ENCODE peak calls at places on chromosomes 1 and 21, in ten cellular contexts. One of them, this sample, is unnamed.

GRCh38 chr21:46145840-46146691 is 9.3 kb downstream of the FTCD start:
- DNase-seq in WTC11: peak; percentile 13
- DNase-seq in ureter: no peak
- DNase-seq in activated T-cell treated with anti-CD3 and anti-CD28 coated beads for 24 hours: no peak
- DNase-seq in GM23248: no peak
- DNase-seq in Panc1: no peak
- DNase-seq in activated naive CD4-positive, alpha-beta T cell treated with anti-CD3 and anti-CD28 coated beads, Interleukin-2, amount 50 U/mL, for 16 hours: no peak
- DNase-seq in germinal center: no peak
- DNase-seq in right atrium auricular region: no peak
- DNase-seq in progenitor cell of endocrine pancreas: no peak
- DNase-seq in this sample: no peak

GRCh38 chr1:29949676-29950075 is 713.4 kb downstream of the PTPRU start:
- DNase-seq in activated T-cell treated with anti-CD3 and anti-CD28 coated beads for 24 hours: no peak
- DNase-seq in Panc1: no peak
- DNase-seq in WTC11: no peak
- DNase-seq in activated naive CD4-positive, alpha-beta T cell treated with anti-CD3 and anti-CD28 coated beads, Interleukin-2, amount 50 U/mL, for 16 hours: no peak
- DNase-seq in ureter: no peak
- DNase-seq in GM23248: no peak
- DNase-seq in progenitor cell of endocrine pancreas: no peak
- DNase-seq in right atrium auricular region: no peak
- DNase-seq in germinal center: no peak
- DNase-seq in this sample: no peak

GRCh38 chr1:226064168-226064815 is 1.8 kb downstream of the H3-3A start:
- DNase-seq in WTC11: no peak
- DNase-seq in GM23248: peak; percentile 53
- DNase-seq in activated T-cell treated with anti-CD3 and anti-CD28 coated beads for 24 hours: no peak
- DNase-seq in ureter: no peak
- DNase-seq in germinal center: no peak
- DNase-seq in activated naive CD4-positive, alpha-beta T cell treated with anti-CD3 and anti-CD28 coated beads, Interleukin-2, amount 50 U/mL, for 16 hours: no peak
- DNase-seq in progenitor cell of endocrine pancreas: no peak
- DNase-seq in Panc1: no peak
- DNase-seq in right atrium auricular region: no peak
- DNase-seq in this sample: peak; percentile 51

GRCh38 chr1:236854602-236854978 is 59.5 kb downstream of the MTR start:
- DNase-seq in Panc1: no peak
- DNase-seq in progenitor cell of endocrine pancreas: no peak
- DNase-seq in germinal center: no peak
- DNase-seq in GM23248: peak; percentile 70
- DNase-seq in activated naive CD4-positive, alpha-beta T cell treated with anti-CD3 and anti-CD28 coated beads, Interleukin-2, amount 50 U/mL, for 16 hours: no peak
- DNase-seq in WTC11: no peak
- DNase-seq in ureter: no peak
- DNase-seq in right atrium auricular region: no peak
- DNase-seq in activated T-cell treated with anti-CD3 and anti-CD28 coated beads for 24 hours: no peak
- DNase-seq in this sample: no peak

GRCh38 chr1:206725053-206725963 is 40.6 kb downstream of the MAPKAPK2 start:
- DNase-seq in activated naive CD4-positive, alpha-beta T cell treated with anti-CD3 and anti-CD28 coated beads, Interleukin-2, amount 50 U/mL, for 16 hours: peak; percentile 64
- DNase-seq in activated T-cell treated with anti-CD3 and anti-CD28 coated beads for 24 hours: peak; percentile 54
- DNase-seq in WTC11: peak; percentile 67
- DNase-seq in Panc1: no peak
- DNase-seq in germinal center: peak; percentile 79
- DNase-seq in progenitor cell of endocrine pancreas: no peak
- DNase-seq in right atrium auricular region: no peak
- DNase-seq in GM23248: peak; percentile 72
- DNase-seq in ureter: no peak
- DNase-seq in this sample: peak; percentile 42

GRCh38 chr1:6790146-6790545 is 4.9 kb downstream of the CAMTA1 start:
- DNase-seq in right atrium auricular region: no peak
- DNase-seq in WTC11: no peak
- DNase-seq in progenitor cell of endocrine pancreas: no peak
- DNase-seq in germinal center: no peak
- DNase-seq in Panc1: no peak
- DNase-seq in ureter: no peak
- DNase-seq in activated T-cell treated with anti-CD3 and anti-CD28 coated beads for 24 hours: no peak
- DNase-seq in activated naive CD4-positive, alpha-beta T cell treated with anti-CD3 and anti-CD28 coated beads, Interleukin-2, amount 50 U/mL, for 16 hours: no peak
- DNase-seq in GM23248: no peak
- DNase-seq in this sample: no peak

GRCh38 chr1:150066838-150067183 is 765 bp upstream of the VPS45 start:
- DNase-seq in Panc1: no peak
- DNase-seq in GM23248: no peak
- DNase-seq in WTC11: peak; percentile 70
- DNase-seq in activated naive CD4-positive, alpha-beta T cell treated with anti-CD3 and anti-CD28 coated beads, Interleukin-2, amount 50 U/mL, for 16 hours: peak; percentile 43
- DNase-seq in activated T-cell treated with anti-CD3 and anti-CD28 coated beads for 24 hours: peak; percentile 23
- DNase-seq in ureter: peak; percentile 63
- DNase-seq in germinal center: no peak
- DNase-seq in progenitor cell of endocrine pancreas: peak; percentile 42
- DNase-seq in right atrium auricular region: no peak
- DNase-seq in this sample: no peak

GRCh38 chr1:147388969-147389368 is 146.5 kb downstream of the CHD1L start:
- DNase-seq in progenitor cell of endocrine pancreas: no peak
- DNase-seq in activated naive CD4-positive, alpha-beta T cell treated with anti-CD3 and anti-CD28 coated beads, Interleukin-2, amount 50 U/mL, for 16 hours: no peak
- DNase-seq in right atrium auricular region: no peak
- DNase-seq in Panc1: no peak
- DNase-seq in activated T-cell treated with anti-CD3 and anti-CD28 coated beads for 24 hours: no peak
- DNase-seq in WTC11: no peak
- DNase-seq in ureter: no peak
- DNase-seq in germinal center: no peak
- DNase-seq in GM23248: no peak
- DNase-seq in this sample: no peak

GRCh38 chr1:67590329-67590728 is 94.7 kb upstream of the GADD45A start:
- DNase-seq in right atrium auricular region: peak; percentile 73
- DNase-seq in Panc1: no peak
- DNase-seq in activated naive CD4-positive, alpha-beta T cell treated with anti-CD3 and anti-CD28 coated beads, Interleukin-2, amount 50 U/mL, for 16 hours: no peak
- DNase-seq in GM23248: peak; percentile 54
- DNase-seq in ureter: no peak
- DNase-seq in germinal center: no peak
- DNase-seq in WTC11: no peak
- DNase-seq in progenitor cell of endocrine pancreas: no peak
- DNase-seq in activated T-cell treated with anti-CD3 and anti-CD28 coated beads for 24 hours: no peak
- DNase-seq in this sample: no peak

GRCh38 chr1:66539491-66539890 is 5.5 kb downstream of the SGIP1 start:
- DNase-seq in activated naive CD4-positive, alpha-beta T cell treated with anti-CD3 and anti-CD28 coated beads, Interleukin-2, amount 50 U/mL, for 16 hours: no peak
- DNase-seq in WTC11: no peak
- DNase-seq in progenitor cell of endocrine pancreas: no peak
- DNase-seq in ureter: no peak
- DNase-seq in germinal center: no peak
- DNase-seq in activated T-cell treated with anti-CD3 and anti-CD28 coated beads for 24 hours: no peak
- DNase-seq in GM23248: no peak
- DNase-seq in right atrium auricular region: no peak
- DNase-seq in Panc1: no peak
- DNase-seq in this sample: no peak

GRCh38 chr1:228088586-228089498 is 6.3 kb downstream of the ARF1 start:
- DNase-seq in Panc1: no peak
- DNase-seq in activated naive CD4-positive, alpha-beta T cell treated with anti-CD3 and anti-CD28 coated beads, Interleukin-2, amount 50 U/mL, for 16 hours: no peak
- DNase-seq in ureter: no peak
- DNase-seq in right atrium auricular region: no peak
- DNase-seq in activated T-cell treated with anti-CD3 and anti-CD28 coated beads for 24 hours: no peak
- DNase-seq in progenitor cell of endocrine pancreas: no peak
- DNase-seq in WTC11: no peak
- DNase-seq in GM23248: peak; percentile 82
- DNase-seq in germinal center: no peak
- DNase-seq in this sample: no peak

GRCh38 chr1:156680056-156680455 is 2.8 kb upstream of the NES start:
- DNase-seq in germinal center: no peak
- DNase-seq in right atrium auricular region: no peak
- DNase-seq in WTC11: no peak
- DNase-seq in activated naive CD4-positive, alpha-beta T cell treated with anti-CD3 and anti-CD28 coated beads, Interleukin-2, amount 50 U/mL, for 16 hours: no peak
- DNase-seq in Panc1: no peak
- DNase-seq in progenitor cell of endocrine pancreas: no peak
- DNase-seq in activated T-cell treated with anti-CD3 and anti-CD28 coated beads for 24 hours: no peak
- DNase-seq in ureter: no peak
- DNase-seq in GM23248: no peak
- DNase-seq in this sample: no peak

GRCh38 chr1:170660874-170661645 is 2.9 kb upstream of the PRRX1 start:
- DNase-seq in GM23248: peak; percentile 72
- DNase-seq in activated naive CD4-positive, alpha-beta T cell treated with anti-CD3 and anti-CD28 coated beads, Interleukin-2, amount 50 U/mL, for 16 hours: no peak
- DNase-seq in progenitor cell of endocrine pancreas: no peak
- DNase-seq in Panc1: no peak
- DNase-seq in right atrium auricular region: no peak
- DNase-seq in ureter: no peak
- DNase-seq in germinal center: no peak
- DNase-seq in WTC11: no peak
- DNase-seq in activated T-cell treated with anti-CD3 and anti-CD28 coated beads for 24 hours: no peak
- DNase-seq in this sample: no peak

GRCh38 chr1:204313675-204314074 is 46.1 kb downstream of the PLEKHA6 start:
- DNase-seq in activated naive CD4-positive, alpha-beta T cell treated with anti-CD3 and anti-CD28 coated beads, Interleukin-2, amount 50 U/mL, for 16 hours: no peak
- DNase-seq in GM23248: no peak
- DNase-seq in WTC11: no peak
- DNase-seq in germinal center: peak; percentile 25
- DNase-seq in progenitor cell of endocrine pancreas: no peak
- DNase-seq in ureter: no peak
- DNase-seq in activated T-cell treated with anti-CD3 and anti-CD28 coated beads for 24 hours: no peak
- DNase-seq in right atrium auricular region: no peak
- DNase-seq in Panc1: no peak
- DNase-seq in this sample: no peak

GRCh38 chr1:39657923-39658485 is 13.9 kb downstream of the NT5C1A start:
- DNase-seq in GM23248: peak; percentile 76
- DNase-seq in WTC11: peak; percentile 81
- DNase-seq in Panc1: peak; percentile 46
- DNase-seq in activated T-cell treated with anti-CD3 and anti-CD28 coated beads for 24 hours: peak; percentile 41
- DNase-seq in germinal center: peak; percentile 59
- DNase-seq in progenitor cell of endocrine pancreas: peak; percentile 37
- DNase-seq in activated naive CD4-positive, alpha-beta T cell treated with anti-CD3 and anti-CD28 coated beads, Interleukin-2, amount 50 U/mL, for 16 hours: peak; percentile 64
- DNase-seq in right atrium auricular region: no peak
- DNase-seq in ureter: no peak
- DNase-seq in this sample: peak; percentile 46

GRCh38 chr1:87117761-87118160 is 203.3 kb downstream of the HS2ST1 start:
- DNase-seq in WTC11: no peak
- DNase-seq in progenitor cell of endocrine pancreas: no peak
- DNase-seq in Panc1: no peak
- DNase-seq in ureter: no peak
- DNase-seq in activated T-cell treated with anti-CD3 and anti-CD28 coated beads for 24 hours: no peak
- DNase-seq in germinal center: no peak
- DNase-seq in GM23248: no peak
- DNase-seq in right atrium auricular region: no peak
- DNase-seq in activated naive CD4-positive, alpha-beta T cell treated with anti-CD3 and anti-CD28 coated beads, Interleukin-2, amount 50 U/mL, for 16 hours: no peak
- DNase-seq in this sample: no peak

GRCh38 chr21:46051379-46051770 is 46.5 kb upstream of the COL6A2 start:
- DNase-seq in progenitor cell of endocrine pancreas: no peak
- DNase-seq in GM23248: no peak
- DNase-seq in WTC11: no peak
- DNase-seq in activated naive CD4-positive, alpha-beta T cell treated with anti-CD3 and anti-CD28 coated beads, Interleukin-2, amount 50 U/mL, for 16 hours: no peak
- DNase-seq in ureter: no peak
- DNase-seq in Panc1: no peak
- DNase-seq in activated T-cell treated with anti-CD3 and anti-CD28 coated beads for 24 hours: no peak
- DNase-seq in right atrium auricular region: peak; percentile 52
- DNase-seq in germinal center: no peak
- DNase-seq in this sample: no peak

GRCh38 chr1:218414060-218414728 is 69.1 kb downstream of the TGFB2 start:
- DNase-seq in right atrium auricular region: no peak
- DNase-seq in progenitor cell of endocrine pancreas: no peak
- DNase-seq in activated naive CD4-positive, alpha-beta T cell treated with anti-CD3 and anti-CD28 coated beads, Interleukin-2, amount 50 U/mL, for 16 hours: no peak
- DNase-seq in Panc1: no peak
- DNase-seq in ureter: no peak
- DNase-seq in activated T-cell treated with anti-CD3 and anti-CD28 coated beads for 24 hours: no peak
- DNase-seq in WTC11: no peak
- DNase-seq in germinal center: no peak
- DNase-seq in GM23248: no peak
- DNase-seq in this sample: no peak

GRCh38 chr1:113928129-113928949 is 785 bp upstream of the HIPK1 start:
- DNase-seq in activated naive CD4-positive, alpha-beta T cell treated with anti-CD3 and anti-CD28 coated beads, Interleukin-2, amount 50 U/mL, for 16 hours: no peak
- DNase-seq in Panc1: no peak
- DNase-seq in GM23248: peak; percentile 56
- DNase-seq in progenitor cell of endocrine pancreas: no peak
- DNase-seq in right atrium auricular region: no peak
- DNase-seq in WTC11: no peak
- DNase-seq in ureter: no peak
- DNase-seq in activated T-cell treated with anti-CD3 and anti-CD28 coated beads for 24 hours: no peak
- DNase-seq in germinal center: peak; percentile 26
- DNase-seq in this sample: no peak

GRCh38 chr1:93178418-93178817 is 1.8 kb downstream of the TMED5 start:
- DNase-seq in progenitor cell of endocrine pancreas: no peak
- DNase-seq in GM23248: peak; percentile 25
- DNase-seq in activated T-cell treated with anti-CD3 and anti-CD28 coated beads for 24 hours: no peak
- DNase-seq in ureter: no peak
- DNase-seq in activated naive CD4-positive, alpha-beta T cell treated with anti-CD3 and anti-CD28 coated beads, Interleukin-2, amount 50 U/mL, for 16 hours: no peak
- DNase-seq in right atrium auricular region: no peak
- DNase-seq in germinal center: no peak
- DNase-seq in Panc1: no peak
- DNase-seq in WTC11: no peak
- DNase-seq in this sample: no peak

GRCh38 chr1:222829868-222830267 is 15.0 kb downstream of the DISP1 start:
- DNase-seq in WTC11: no peak
- DNase-seq in ureter: no peak
- DNase-seq in GM23248: peak; percentile 74
- DNase-seq in activated naive CD4-positive, alpha-beta T cell treated with anti-CD3 and anti-CD28 coated beads, Interleukin-2, amount 50 U/mL, for 16 hours: no peak
- DNase-seq in Panc1: no peak
- DNase-seq in right atrium auricular region: no peak
- DNase-seq in germinal center: no peak
- DNase-seq in progenitor cell of endocrine pancreas: no peak
- DNase-seq in activated T-cell treated with anti-CD3 and anti-CD28 coated beads for 24 hours: no peak
- DNase-seq in this sample: no peak

GRCh38 chr1:164768619-164769018 is 209.6 kb downstream of the PBX1 start:
- DNase-seq in Panc1: no peak
- DNase-seq in germinal center: no peak
- DNase-seq in GM23248: no peak
- DNase-seq in ureter: no peak
- DNase-seq in activated naive CD4-positive, alpha-beta T cell treated with anti-CD3 and anti-CD28 coated beads, Interleukin-2, amount 50 U/mL, for 16 hours: no peak
- DNase-seq in right atrium auricular region: no peak
- DNase-seq in WTC11: no peak
- DNase-seq in activated T-cell treated with anti-CD3 and anti-CD28 coated beads for 24 hours: no peak
- DNase-seq in progenitor cell of endocrine pancreas: no peak
- DNase-seq in this sample: no peak

GRCh38 chr1:18109756-18110597 is 2.4 kb downstream of the IGSF21 start:
- DNase-seq in germinal center: peak; percentile 35
- DNase-seq in Panc1: no peak
- DNase-seq in right atrium auricular region: no peak
- DNase-seq in GM23248: peak; percentile 48
- DNase-seq in ureter: peak; percentile 68
- DNase-seq in activated naive CD4-positive, alpha-beta T cell treated with anti-CD3 and anti-CD28 coated beads, Interleukin-2, amount 50 U/mL, for 16 hours: no peak
- DNase-seq in WTC11: peak; percentile 94
- DNase-seq in activated T-cell treated with anti-CD3 and anti-CD28 coated beads for 24 hours: peak; percentile 5
- DNase-seq in progenitor cell of endocrine pancreas: peak; percentile 46
- DNase-seq in this sample: no peak

GRCh38 chr1:32066489-32066873 is 6.3 kb upstream of the TMEM39B start:
- DNase-seq in activated T-cell treated with anti-CD3 and anti-CD28 coated beads for 24 hours: no peak
- DNase-seq in GM23248: peak; percentile 57
- DNase-seq in activated naive CD4-positive, alpha-beta T cell treated with anti-CD3 and anti-CD28 coated beads, Interleukin-2, amount 50 U/mL, for 16 hours: no peak
- DNase-seq in germinal center: peak; percentile 22
- DNase-seq in WTC11: no peak
- DNase-seq in right atrium auricular region: peak; percentile 91
- DNase-seq in progenitor cell of endocrine pancreas: no peak
- DNase-seq in ureter: peak; percentile 88
- DNase-seq in Panc1: peak; percentile 15
- DNase-seq in this sample: peak; percentile 29

GRCh38 chr1:161131721-161132409 is 602 bp downstream of the DEDD start:
- DNase-seq in germinal center: peak; percentile 18
- DNase-seq in ureter: no peak
- DNase-seq in WTC11: no peak
- DNase-seq in activated T-cell treated with anti-CD3 and anti-CD28 coated beads for 24 hours: no peak
- DNase-seq in progenitor cell of endocrine pancreas: no peak
- DNase-seq in right atrium auricular region: no peak
- DNase-seq in Panc1: no peak
- DNase-seq in activated naive CD4-positive, alpha-beta T cell treated with anti-CD3 and anti-CD28 coated beads, Interleukin-2, amount 50 U/mL, for 16 hours: no peak
- DNase-seq in GM23248: peak; percentile 59
- DNase-seq in this sample: peak; percentile 12

GRCh38 chr1:229624906-229625871 is 733 bp downstream of the TAF5L start:
- DNase-seq in Panc1: no peak
- DNase-seq in progenitor cell of endocrine pancreas: peak; percentile 54
- DNase-seq in germinal center: peak; percentile 76
- DNase-seq in ureter: no peak
- DNase-seq in GM23248: peak; percentile 73
- DNase-seq in activated T-cell treated with anti-CD3 and anti-CD28 coated beads for 24 hours: peak; percentile 47
- DNase-seq in WTC11: peak; percentile 54
- DNase-seq in activated naive CD4-positive, alpha-beta T cell treated with anti-CD3 and anti-CD28 coated beads, Interleukin-2, amount 50 U/mL, for 16 hours: peak; percentile 58
- DNase-seq in right atrium auricular region: no peak
- DNase-seq in this sample: peak; percentile 37

GRCh38 chr1:53545663-53546408 is 86.6 kb downstream of the DMRTB1 start:
- DNase-seq in GM23248: peak; percentile 80
- DNase-seq in germinal center: no peak
- DNase-seq in right atrium auricular region: no peak
- DNase-seq in WTC11: peak; percentile 8
- DNase-seq in activated T-cell treated with anti-CD3 and anti-CD28 coated beads for 24 hours: no peak
- DNase-seq in ureter: no peak
- DNase-seq in Panc1: no peak
- DNase-seq in progenitor cell of endocrine pancreas: no peak
- DNase-seq in activated naive CD4-positive, alpha-beta T cell treated with anti-CD3 and anti-CD28 coated beads, Interleukin-2, amount 50 U/mL, for 16 hours: peak; percentile 3
- DNase-seq in this sample: no peak

This sample was measured in immature natural killer cell.